ENCODE peak calls at places on chromosomes 1 and 21, in eight cellular contexts. Q, I, L, Y, X, B, C and G are unnamed samples.
A peak's percentile ranks its signal among the peaks of the same experiment; 100 is the strongest.

GRCh38 chr1:46546210-46546609 is 5.2 kb downstream of the KNCN start:
- DNase-seq in X (no peak), Y (no peak), C (no peak), I (no peak), Q (no peak), L (no peak), B (no peak), G (no peak)

GRCh38 chr1:177948336-177948972 is 21.4 kb downstream of the SEC16B start:
- DNase-seq in C (peak; percentile 67), B (peak; percentile 75), I (no peak), X (peak; percentile 1), L (peak; percentile 23), Q (peak; percentile 74), Y (peak; percentile 39), G (peak; percentile 8)

GRCh38 chr1:21165076-21165475 is 11.6 kb downstream of the EIF4G3 start:
- DNase-seq in Y (no peak), B (no peak), L (no peak), I (no peak), C (no peak), Q (no peak), X (no peak), G (no peak)

GRCh38 chr1:2340086-2340917 is 51.1 kb downstream of the MORN1 start:
- DNase-seq in I (no peak), C (no peak), B (no peak), Y (no peak), L (no peak), X (no peak), Q (no peak), G (no peak)

GRCh38 chr1:230130172-230130944 is 63.3 kb downstream of the GALNT2 start:
- DNase-seq in C (no peak), Q (no peak), Y (no peak), I (no peak), L (no peak), B (peak; percentile 46), X (no peak), G (peak; percentile 73)

GRCh38 chr1:3899776-3900149 is 309 bp downstream of the C1orf174 start:
- DNase-seq in L (no peak), C (no peak), B (peak; percentile 66), Y (peak; percentile 42), X (no peak), Q (no peak), I (no peak), G (no peak)

GRCh38 chr1:225426395-225427248 is 1.2 kb downstream of the LBR start:
- DNase-seq in X (peak; percentile 23), L (no peak), C (peak; percentile 42), Y (no peak), B (peak; percentile 49), Q (no peak), I (no peak), G (no peak)

GRCh38 chr1:26696645-26697440 is 1.0 kb downstream of the ARID1A start:
- DNase-seq in X (no peak), I (peak; percentile 48), Y (no peak), B (peak; percentile 61), C (no peak), L (no peak), Q (no peak), G (no peak)

GRCh38 chr21:38561205-38561604 is 62.9 kb upstream of the ERG start:
- DNase-seq in Y (no peak), Q (no peak), C (no peak), X (no peak), L (no peak), B (no peak), I (no peak), G (no peak)

GRCh38 chr1:90721210-90722194 is 4.4 kb upstream of the BARHL2 start:
- DNase-seq in C (peak; percentile 61), X (peak; percentile 49), L (peak; percentile 64), I (no peak), Y (no peak), B (peak; percentile 91), Q (peak; percentile 84), G (no peak)

GRCh38 chr1:200095057-200095577 is 67.6 kb downstream of the NR5A2 start:
- DNase-seq in Q (no peak), Y (no peak), L (no peak), B (no peak), C (no peak), X (no peak), I (no peak), G (no peak)

GRCh38 chr21:35086357-35086756 is 37.3 kb upstream of the RUNX1 start:
- DNase-seq in I (no peak), C (peak; percentile 13), Q (no peak), L (no peak), X (no peak), Y (no peak), B (no peak), G (no peak)

GRCh38 chr1:99589186-99589636 is 56.7 kb upstream of the PALMD start:
- DNase-seq in Y (no peak), C (no peak), Q (no peak), L (no peak), X (no peak), B (no peak), I (no peak), G (no peak)

GRCh38 chr21:29289317-29289716 is 9.4 kb upstream of the BACH1 start:
- DNase-seq in Q (no peak), X (no peak), Y (no peak), C (no peak), I (no peak), L (no peak), B (no peak), G (no peak)

GRCh38 chr1:38014171-38014570 is 1.6 kb downstream of the UTP11 start:
- DNase-seq in I (no peak), Q (no peak), X (no peak), L (no peak), Y (no peak), C (no peak), B (no peak), G (no peak)